ENCODE peak calls at places on chromosomes 6 and 20, in four cellular contexts. One of them, this sample, is unnamed.

GRCh38 chr6:142280265-142280664 is 21.5 kb upstream of the ADGRG6 start:
- DNase-seq in psoas muscle: no peak
- DNase-seq in right atrium auricular region: no peak
- DNase-seq in coronary artery: no peak
- DNase-seq in this sample: no peak

GRCh38 chr6:126143650-126144260 is 157.4 kb downstream of the TRMT11 start:
- DNase-seq in right atrium auricular region: no peak
- DNase-seq in psoas muscle: no peak
- DNase-seq in coronary artery: no peak
- DNase-seq in this sample: no peak

GRCh38 chr6:28563420-28564095 is 37.9 kb downstream of the GPX5 start:
- DNase-seq in right atrium auricular region: no peak
- DNase-seq in coronary artery: no peak
- DNase-seq in psoas muscle: no peak
- DNase-seq in this sample: no peak

GRCh38 chr6:168585441-168585840 is 144.5 kb downstream of the SMOC2 start:
- DNase-seq in psoas muscle: no peak
- DNase-seq in coronary artery: peak
- DNase-seq in right atrium auricular region: no peak
- DNase-seq in this sample: no peak

GRCh38 chr20:8425802-8426201 is 293.7 kb downstream of the PLCB1 start:
- DNase-seq in psoas muscle: no peak
- DNase-seq in coronary artery: no peak
- DNase-seq in right atrium auricular region: no peak
- DNase-seq in this sample: no peak

GRCh38 chr6:128199461-128199860 is 298.6 kb upstream of the THEMIS start:
- DNase-seq in coronary artery: no peak
- DNase-seq in psoas muscle: no peak
- DNase-seq in right atrium auricular region: no peak
- DNase-seq in this sample: no peak

GRCh38 chr6:68633654-68634502 is 1.2 kb upstream of the ADGRB3 start:
- DNase-seq in psoas muscle: no peak
- DNase-seq in right atrium auricular region: no peak
- DNase-seq in coronary artery: no peak
- DNase-seq in this sample: no peak

GRCh38 chr20:555933-556332 is 12.3 kb upstream of the CSNK2A1 start:
- DNase-seq in coronary artery: no peak
- DNase-seq in psoas muscle: no peak
- DNase-seq in right atrium auricular region: no peak
- DNase-seq in this sample: no peak

GRCh38 chr6:111993342-111993741 is 60.6 kb upstream of the CCN6 start:
- DNase-seq in right atrium auricular region: no peak
- DNase-seq in psoas muscle: no peak
- DNase-seq in coronary artery: no peak
- DNase-seq in this sample: no peak

GRCh38 chr6:113995632-113996031 is 24.7 kb upstream of the HDAC2 start:
- DNase-seq in psoas muscle: peak
- DNase-seq in right atrium auricular region: no peak
- DNase-seq in coronary artery: no peak
- DNase-seq in this sample: peak

GRCh38 chr6:128303870-128304269 is 216.5 kb downstream of the PTPRK start:
- DNase-seq in coronary artery: no peak
- DNase-seq in right atrium auricular region: no peak
- DNase-seq in psoas muscle: no peak
- DNase-seq in this sample: no peak

GRCh38 chr6:75023634-75024033 is 182.2 kb downstream of the COL12A1 start:
- DNase-seq in psoas muscle: no peak
- DNase-seq in right atrium auricular region: no peak
- DNase-seq in coronary artery: no peak
- DNase-seq in this sample: no peak

GRCh38 chr20:52746190-52746589 is 226.0 kb upstream of the TSHZ2 start:
- DNase-seq in right atrium auricular region: no peak
- DNase-seq in psoas muscle: no peak
- DNase-seq in coronary artery: no peak
- DNase-seq in this sample: no peak

GRCh38 chr6:144931172-144932035 is 646.3 kb downstream of the UTRN start:
- DNase-seq in right atrium auricular region: no peak
- DNase-seq in psoas muscle: no peak
- DNase-seq in coronary artery: no peak
- DNase-seq in this sample: no peak

GRCh38 chr6:128929869-128930268 is 46.9 kb downstream of the LAMA2 start:
- DNase-seq in psoas muscle: peak
- DNase-seq in coronary artery: no peak
- DNase-seq in right atrium auricular region: no peak
- DNase-seq in this sample: peak

GRCh38 chr20:53655909-53656652 is 62.4 kb upstream of the ZNF217 start:
- DNase-seq in right atrium auricular region: no peak
- DNase-seq in coronary artery: no peak
- DNase-seq in psoas muscle: no peak
- DNase-seq in this sample: no peak

GRCh38 chr6:147548930-147549475 is 40.5 kb downstream of the SAMD5 start:
- DNase-seq in psoas muscle: no peak
- DNase-seq in right atrium auricular region: no peak
- DNase-seq in coronary artery: no peak
- DNase-seq in this sample: no peak

GRCh38 chr6:168326294-168327261 is 7.0 kb upstream of the DACT2 start:
- DNase-seq in psoas muscle: no peak
- DNase-seq in right atrium auricular region: peak
- DNase-seq in coronary artery: no peak
- DNase-seq in this sample: no peak

GRCh38 chr6:69233195-69233524 is 563.6 kb downstream of the LMBRD1 start:
- DNase-seq in right atrium auricular region: no peak
- DNase-seq in psoas muscle: no peak
- DNase-seq in coronary artery: no peak
- DNase-seq in this sample: no peak

DNA sequence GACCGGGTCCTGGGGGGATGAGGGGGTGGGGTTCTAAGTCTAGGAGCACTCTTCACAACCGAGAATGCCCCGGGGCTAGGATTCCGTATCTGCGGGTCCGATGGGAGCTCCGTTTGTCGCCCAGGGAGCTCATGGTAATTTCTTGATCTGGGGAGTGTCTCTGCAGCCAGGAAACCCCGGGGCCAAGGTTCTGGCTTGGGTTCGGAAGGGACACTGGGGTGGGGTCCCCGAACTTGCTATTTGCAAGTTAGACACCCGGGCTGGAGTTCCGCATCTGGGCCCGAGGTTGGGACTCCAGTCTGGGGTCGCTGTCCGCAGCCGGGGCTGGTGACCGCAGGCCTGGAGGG is 397 bp downstream of the PEDS1 start:
- DNase-seq in coronary artery: no peak
- DNase-seq in right atrium auricular region: no peak
- DNase-seq in psoas muscle: no peak
- DNase-seq in this sample: no peak
- H3K27ac ChIP-seq in coronary artery: peak
- H3K27ac ChIP-seq in right atrium auricular region: peak
- H3K27ac ChIP-seq in psoas muscle: peak
- H3K27ac ChIP-seq in this sample: peak

GRCh38 chr20:45944965-45945677 is 10.6 kb downstream of the PCIF1 start:
- DNase-seq in coronary artery: no peak
- DNase-seq in psoas muscle: no peak
- DNase-seq in right atrium auricular region: no peak
- DNase-seq in this sample: no peak
- TF ChIP-seq CTCF in coronary artery: no peak
- TF ChIP-seq CTCF in psoas muscle: no peak
- TF ChIP-seq CTCF in right atrium auricular region: no peak
- TF ChIP-seq CTCF in this sample: no peak

GRCh38 chr20:51529027-51529749 is 13.3 kb downstream of the NFATC2 start:
- DNase-seq in coronary artery: no peak
- DNase-seq in right atrium auricular region: no peak
- DNase-seq in psoas muscle: no peak
- DNase-seq in this sample: no peak
- H3K4me3 ChIP-seq in coronary artery: no peak
- H3K4me3 ChIP-seq in right atrium auricular region: no peak
- H3K4me3 ChIP-seq in psoas muscle: no peak
- H3K4me3 ChIP-seq in this sample: no peak

DNA sequence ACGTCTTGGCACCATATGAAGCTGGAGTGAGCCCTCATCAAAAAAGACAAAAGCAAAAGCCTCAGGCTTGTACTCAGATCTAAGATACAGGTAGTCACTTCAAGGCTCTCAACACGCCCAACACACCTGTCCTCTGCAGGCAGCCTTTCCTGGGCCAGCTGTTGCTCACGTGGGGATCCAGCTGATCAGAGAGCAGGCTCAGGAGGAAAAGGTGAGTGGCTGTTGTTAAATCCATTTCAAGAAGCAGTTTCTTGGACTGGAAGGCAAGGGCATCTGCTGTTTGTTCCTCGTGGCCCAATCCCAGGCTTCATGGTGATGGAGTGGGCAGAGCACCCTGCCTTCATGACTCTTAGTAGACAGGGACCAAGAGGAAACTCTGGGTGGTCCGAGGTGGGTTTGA is 39.6 kb downstream of the ELMO2 start:
- DNase-seq in psoas muscle: no peak
- DNase-seq in right atrium auricular region: no peak
- DNase-seq in coronary artery: no peak
- DNase-seq in this sample: no peak
- H3K27ac ChIP-seq in psoas muscle: no peak
- H3K27ac ChIP-seq in right atrium auricular region: no peak
- H3K27ac ChIP-seq in coronary artery: no peak
- H3K27ac ChIP-seq in this sample: no peak

GRCh38 chr6:33425668-33426577 is 6.1 kb downstream of the SYNGAP1 start:
- DNase-seq in right atrium auricular region: peak
- DNase-seq in coronary artery: peak
- DNase-seq in psoas muscle: peak
- DNase-seq in this sample: peak
- TF ChIP-seq CTCF in right atrium auricular region: peak
- TF ChIP-seq CTCF in coronary artery: peak
- TF ChIP-seq CTCF in psoas muscle: peak
- TF ChIP-seq CTCF in this sample: peak

GRCh38 chr6:134003542-134003951 is 48.9 kb downstream of the SLC2A12 start:
- DNase-seq in right atrium auricular region: no peak
- DNase-seq in psoas muscle: no peak
- DNase-seq in coronary artery: no peak
- DNase-seq in this sample: no peak
- H3K4me3 ChIP-seq in right atrium auricular region: no peak
- H3K4me3 ChIP-seq in psoas muscle: no peak
- H3K4me3 ChIP-seq in coronary artery: no peak
- H3K4me3 ChIP-seq in this sample: no peak

GRCh38 chr20:38094968-38095689 is 61.6 kb downstream of the RPRD1B start:
- DNase-seq in coronary artery: no peak
- DNase-seq in right atrium auricular region: no peak
- DNase-seq in psoas muscle: no peak
- DNase-seq in this sample: no peak

GRCh38 chr20:38093641-38094077 is 60.1 kb downstream of the RPRD1B start:
- DNase-seq in right atrium auricular region: no peak
- DNase-seq in coronary artery: no peak
- DNase-seq in psoas muscle: no peak
- DNase-seq in this sample: no peak

GRCh38 chr20:38091447-38092216 is 58.1 kb downstream of the RPRD1B start:
- DNase-seq in right atrium auricular region: no peak
- DNase-seq in psoas muscle: no peak
- DNase-seq in coronary artery: no peak
- DNase-seq in this sample: no peak

GRCh38 chr20:38094373-38094775 is 60.8 kb downstream of the RPRD1B start:
- DNase-seq in psoas muscle: peak
- DNase-seq in coronary artery: no peak
- DNase-seq in right atrium auricular region: peak
- DNase-seq in this sample: no peak

DNA sequence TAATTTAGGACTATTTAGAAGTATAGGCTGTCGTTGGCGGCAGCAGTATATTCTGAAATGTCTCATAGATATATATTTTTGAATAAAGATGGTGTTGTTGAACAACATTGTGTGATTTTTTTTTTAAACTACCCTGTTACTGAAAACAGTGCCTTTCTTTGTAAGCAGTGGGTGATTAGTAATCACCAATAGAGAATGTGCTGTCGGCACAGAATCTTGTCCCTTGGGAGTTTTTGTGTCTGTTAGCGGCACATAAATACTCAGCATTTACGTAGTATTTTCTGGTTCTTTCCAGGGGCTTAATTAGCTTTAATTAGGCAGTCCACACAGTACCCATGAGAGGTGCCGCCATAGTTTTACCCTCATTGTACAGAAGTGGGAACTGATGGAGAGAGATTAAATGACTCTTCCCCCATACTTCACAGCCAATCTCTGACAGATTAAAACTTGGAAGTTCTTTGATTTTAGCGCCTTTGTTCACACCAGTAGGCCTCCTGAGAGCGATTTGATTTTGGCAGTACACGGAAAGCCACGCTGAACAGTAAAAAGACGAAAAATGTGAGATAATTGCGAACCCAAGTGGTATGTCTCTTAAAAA is 58.8 kb downstream of the RPRD1B start:
- DNase-seq in psoas muscle: no peak
- DNase-seq in coronary artery: no peak
- DNase-seq in right atrium auricular region: no peak
- DNase-seq in this sample: no peak
- H3K27ac ChIP-seq in psoas muscle: peak
- H3K27ac ChIP-seq in coronary artery: no peak
- H3K27ac ChIP-seq in right atrium auricular region: peak
- H3K27ac ChIP-seq in this sample: peak

GRCh38 chr6:38720295-38720694 is 5.2 kb downstream of the DNAH8 start:
- DNase-seq in psoas muscle: no peak
- DNase-seq in coronary artery: no peak
- DNase-seq in right atrium auricular region: no peak
- DNase-seq in this sample: no peak

GRCh38 chr6:38723783-38724182 is 8.7 kb downstream of the DNAH8 start:
- DNase-seq in coronary artery: no peak
- DNase-seq in psoas muscle: no peak
- DNase-seq in right atrium auricular region: no peak
- DNase-seq in this sample: no peak

GRCh38 chr6:38722727-38723334 is 7.7 kb downstream of the DNAH8 start:
- DNase-seq in psoas muscle: no peak
- DNase-seq in right atrium auricular region: no peak
- DNase-seq in coronary artery: no peak
- DNase-seq in this sample: no peak

GRCh38 chr6:38724343-38724742 is 9.2 kb downstream of the DNAH8 start:
- DNase-seq in coronary artery: no peak
- DNase-seq in right atrium auricular region: no peak
- DNase-seq in psoas muscle: no peak
- DNase-seq in this sample: no peak

DNA sequence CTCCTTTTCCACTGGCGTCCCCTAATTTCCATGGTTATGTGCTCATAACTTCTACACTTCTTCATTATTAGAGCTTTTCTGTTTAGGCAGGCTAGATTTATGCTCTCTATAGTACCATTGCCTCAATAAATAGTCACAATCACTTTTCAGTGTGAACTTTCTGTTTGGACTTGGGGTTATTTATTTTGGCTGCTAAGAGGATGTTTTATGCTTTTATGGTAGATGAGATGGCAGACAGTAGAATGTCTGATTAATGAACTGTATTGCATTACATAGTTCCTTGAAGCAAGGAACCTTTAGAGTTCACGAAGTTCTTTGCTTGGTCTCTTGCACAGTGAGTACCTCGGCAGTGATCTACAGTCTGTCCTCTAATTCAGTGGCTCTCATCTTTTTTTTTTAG is 6.9 kb downstream of the DNAH8 start:
- DNase-seq in right atrium auricular region: no peak
- DNase-seq in coronary artery: no peak
- DNase-seq in psoas muscle: no peak
- DNase-seq in this sample: no peak
- TF ChIP-seq CTCF in right atrium auricular region: no peak
- TF ChIP-seq CTCF in coronary artery: no peak
- TF ChIP-seq CTCF in psoas muscle: no peak
- TF ChIP-seq CTCF in this sample: no peak